ENCODE peak calls at places on chromosomes 7 and 10, in five cellular contexts. One of them, this sample, is unnamed.

GRCh38 chr7:131371411-131371810 is 43.7 kb downstream of the MKLN1 start:
- DNase-seq in WERI-Rb-1: no peak
- DNase-seq in transverse colon: no peak
- DNase-seq in right cardiac atrium: no peak
- DNase-seq in mucosa of descending colon: no peak
- DNase-seq in this sample: no peak

GRCh38 chr7:6375346-6376101 is 72.2 kb downstream of the DAGLB start:
- DNase-seq in transverse colon: no peak
- DNase-seq in WERI-Rb-1: no peak
- DNase-seq in right cardiac atrium: no peak
- DNase-seq in mucosa of descending colon: peak
- DNase-seq in this sample: no peak

GRCh38 chr7:2495402-2496309 is 19.5 kb upstream of the GRIFIN start:
- DNase-seq in WERI-Rb-1: peak
- DNase-seq in transverse colon: no peak
- DNase-seq in right cardiac atrium: peak
- DNase-seq in mucosa of descending colon: no peak
- DNase-seq in this sample: no peak

GRCh38 chr10:110742801-110743200 is 98.7 kb downstream of the RBM20 start:
- DNase-seq in mucosa of descending colon: no peak
- DNase-seq in transverse colon: no peak
- DNase-seq in right cardiac atrium: peak
- DNase-seq in WERI-Rb-1: no peak
- DNase-seq in this sample: no peak

GRCh38 chr10:101837753-101838152 is 5.8 kb downstream of the KCNIP2 start:
- DNase-seq in WERI-Rb-1: no peak
- DNase-seq in right cardiac atrium: no peak
- DNase-seq in mucosa of descending colon: no peak
- DNase-seq in transverse colon: no peak
- DNase-seq in this sample: no peak

GRCh38 chr7:22860784-22861482 is 38.3 kb upstream of the TOMM7 start:
- DNase-seq in transverse colon: no peak
- DNase-seq in mucosa of descending colon: no peak
- DNase-seq in WERI-Rb-1: peak
- DNase-seq in right cardiac atrium: no peak
- DNase-seq in this sample: no peak

GRCh38 chr7:155280446-155281410 is 16.9 kb upstream of the INSIG1 start:
- DNase-seq in transverse colon: no peak
- DNase-seq in right cardiac atrium: no peak
- DNase-seq in mucosa of descending colon: no peak
- DNase-seq in WERI-Rb-1: no peak
- DNase-seq in this sample: no peak

GRCh38 chr7:88357295-88357694 is 50.6 kb upstream of the STEAP4 start:
- DNase-seq in right cardiac atrium: peak
- DNase-seq in mucosa of descending colon: no peak
- DNase-seq in WERI-Rb-1: no peak
- DNase-seq in transverse colon: no peak
- DNase-seq in this sample: no peak

GRCh38 chr7:44228571-44229350 is 28.0 kb downstream of the YKT6 start:
- DNase-seq in WERI-Rb-1: no peak
- DNase-seq in mucosa of descending colon: no peak
- DNase-seq in right cardiac atrium: no peak
- DNase-seq in transverse colon: no peak
- DNase-seq in this sample: no peak

GRCh38 chr10:13338337-13339128 is 9.6 kb downstream of the SEPHS1 start:
- DNase-seq in WERI-Rb-1: no peak
- DNase-seq in mucosa of descending colon: peak
- DNase-seq in transverse colon: peak
- DNase-seq in right cardiac atrium: no peak
- DNase-seq in this sample: no peak

GRCh38 chr10:103533827-103534226 is 40.3 kb downstream of the NEURL1 start:
- DNase-seq in mucosa of descending colon: no peak
- DNase-seq in right cardiac atrium: no peak
- DNase-seq in transverse colon: no peak
- DNase-seq in WERI-Rb-1: no peak
- DNase-seq in this sample: no peak

GRCh38 chr10:88428442-88428841 is 154.7 kb downstream of the RNLS start:
- DNase-seq in WERI-Rb-1: peak
- DNase-seq in transverse colon: no peak
- DNase-seq in right cardiac atrium: no peak
- DNase-seq in mucosa of descending colon: no peak
- DNase-seq in this sample: no peak

GRCh38 chr7:142807855-142808460 is 37.2 kb downstream of the PRSS2 start:
- DNase-seq in transverse colon: no peak
- DNase-seq in right cardiac atrium: no peak
- DNase-seq in mucosa of descending colon: no peak
- DNase-seq in WERI-Rb-1: no peak
- DNase-seq in this sample: no peak

GRCh38 chr7:106153891-106154449 is 41.9 kb upstream of the SYPL1 start:
- DNase-seq in right cardiac atrium: peak
- DNase-seq in WERI-Rb-1: peak
- DNase-seq in transverse colon: peak
- DNase-seq in mucosa of descending colon: peak
- DNase-seq in this sample: no peak

GRCh38 chr7:101386558-101387199 is 24.0 kb downstream of the COL26A1 start:
- DNase-seq in mucosa of descending colon: no peak
- DNase-seq in WERI-Rb-1: peak
- DNase-seq in right cardiac atrium: peak
- DNase-seq in transverse colon: no peak
- DNase-seq in this sample: no peak

GRCh38 chr7:25068814-25069213 is 56.2 kb downstream of the CYCS start:
- DNase-seq in mucosa of descending colon: no peak
- DNase-seq in transverse colon: no peak
- DNase-seq in WERI-Rb-1: no peak
- DNase-seq in right cardiac atrium: no peak
- DNase-seq in this sample: no peak

GRCh38 chr10:69749180-69750010 is 52.3 kb upstream of the COL13A1 start:
- DNase-seq in right cardiac atrium: no peak
- DNase-seq in WERI-Rb-1: no peak
- DNase-seq in transverse colon: no peak
- DNase-seq in mucosa of descending colon: no peak
- DNase-seq in this sample: no peak

GRCh38 chr10:47095211-47095610 is 184.0 kb downstream of the PTPN20 start:
- DNase-seq in mucosa of descending colon: no peak
- DNase-seq in right cardiac atrium: no peak
- DNase-seq in transverse colon: no peak
- DNase-seq in WERI-Rb-1: no peak
- DNase-seq in this sample: no peak

GRCh38 chr10:122220736-122221135 is 50.4 kb upstream of the BTBD16 start:
- DNase-seq in mucosa of descending colon: no peak
- DNase-seq in transverse colon: no peak
- DNase-seq in WERI-Rb-1: no peak
- DNase-seq in right cardiac atrium: no peak
- DNase-seq in this sample: no peak

GRCh38 chr7:94452257-94452656 is 57.4 kb upstream of the CASD1 start:
- DNase-seq in transverse colon: no peak
- DNase-seq in mucosa of descending colon: no peak
- DNase-seq in WERI-Rb-1: peak
- DNase-seq in right cardiac atrium: no peak
- DNase-seq in this sample: no peak

GRCh38 chr10:28533571-28534304 is 820 bp downstream of the WAC start:
- DNase-seq in WERI-Rb-1: peak
- DNase-seq in mucosa of descending colon: peak
- DNase-seq in transverse colon: peak
- DNase-seq in right cardiac atrium: peak
- DNase-seq in this sample: peak

GRCh38 chr10:28432210-28432676 is 100.7 kb upstream of the WAC start:
- DNase-seq in mucosa of descending colon: peak
- DNase-seq in WERI-Rb-1: peak
- DNase-seq in transverse colon: peak
- DNase-seq in right cardiac atrium: peak
- DNase-seq in this sample: no peak

GRCh38 chr7:135147341-135147898 is 452 bp upstream of the TMEM140 start:
- DNase-seq in mucosa of descending colon: no peak
- DNase-seq in right cardiac atrium: no peak
- DNase-seq in transverse colon: no peak
- DNase-seq in WERI-Rb-1: no peak
- DNase-seq in this sample: no peak

GRCh38 chr7:24384362-24385030 is 100.5 kb downstream of the NPY start:
- DNase-seq in mucosa of descending colon: no peak
- DNase-seq in WERI-Rb-1: no peak
- DNase-seq in transverse colon: no peak
- DNase-seq in right cardiac atrium: no peak
- DNase-seq in this sample: no peak

GRCh38 chr10:31526681-31527080 is 207.7 kb downstream of the ZEB1 start:
- DNase-seq in transverse colon: no peak
- DNase-seq in right cardiac atrium: peak
- DNase-seq in mucosa of descending colon: no peak
- DNase-seq in WERI-Rb-1: no peak
- DNase-seq in this sample: no peak

GRCh38 chr7:10939237-10939910 is 34.3 kb upstream of the PHF14 start:
- DNase-seq in mucosa of descending colon: no peak
- DNase-seq in right cardiac atrium: no peak
- DNase-seq in transverse colon: peak
- DNase-seq in WERI-Rb-1: no peak
- DNase-seq in this sample: no peak

DNA sequence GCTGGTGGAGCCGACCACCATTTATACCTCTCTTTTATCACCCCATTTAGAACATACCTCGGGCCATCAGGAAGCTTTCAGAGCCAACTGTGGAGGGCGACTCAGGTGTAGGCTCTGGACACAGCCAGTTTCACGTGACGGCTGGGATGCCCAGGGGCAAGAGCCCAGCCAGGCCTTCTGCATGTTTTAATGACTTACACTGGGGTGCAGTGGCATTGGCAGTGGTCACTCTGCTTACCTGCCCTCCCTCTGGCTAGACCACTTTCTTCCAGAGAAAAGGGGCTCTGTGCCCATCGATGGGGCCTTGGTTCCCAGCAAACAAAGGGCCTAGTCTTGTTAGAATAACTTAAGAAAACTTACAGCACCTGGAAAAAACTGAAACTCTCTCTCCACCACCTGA is 50.0 kb downstream of the PNLIPRP2 start:
- DNase-seq in mucosa of descending colon: no peak
- DNase-seq in WERI-Rb-1: no peak
- DNase-seq in right cardiac atrium: no peak
- DNase-seq in transverse colon: no peak
- DNase-seq in this sample: no peak
- H3K4me3 ChIP-seq in mucosa of descending colon: no peak
- H3K4me3 ChIP-seq in WERI-Rb-1: no peak
- H3K4me3 ChIP-seq in right cardiac atrium: no peak
- H3K4me3 ChIP-seq in transverse colon: no peak
- H3K4me3 ChIP-seq in this sample: no peak

DNA sequence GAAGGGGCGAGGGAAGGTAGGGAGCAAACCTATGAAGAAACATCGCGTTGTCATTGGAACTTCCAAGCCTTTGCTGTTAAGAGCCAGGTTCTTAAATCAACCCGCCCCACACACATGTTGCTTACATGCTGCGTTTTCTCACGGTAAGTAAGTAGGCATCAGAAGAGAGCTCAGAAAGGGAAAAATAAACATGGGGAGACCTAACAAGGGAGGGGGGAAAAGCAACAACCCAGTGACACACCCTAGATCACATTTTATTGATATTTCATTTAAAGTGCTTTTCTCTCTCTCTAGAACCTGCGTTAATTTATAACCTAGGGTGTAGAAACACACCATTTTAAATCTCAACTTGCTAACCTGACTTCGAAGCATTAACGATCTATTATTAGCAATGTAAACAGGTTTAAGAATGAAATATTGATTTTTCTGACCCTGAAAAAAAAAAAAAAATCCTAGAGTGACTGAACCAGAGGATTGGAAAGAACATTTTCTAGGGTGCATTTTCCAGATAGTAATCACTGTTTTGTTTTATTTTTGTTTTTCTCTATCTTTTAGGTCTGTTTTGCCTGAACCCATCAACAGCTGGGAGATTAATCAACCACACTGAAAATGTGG is 3.2 kb downstream of the HOXA2 start:
- DNase-seq in mucosa of descending colon: no peak
- DNase-seq in right cardiac atrium: no peak
- DNase-seq in WERI-Rb-1: no peak
- DNase-seq in transverse colon: no peak
- DNase-seq in this sample: no peak
- H3K4me3 ChIP-seq in mucosa of descending colon: no peak
- H3K4me3 ChIP-seq in right cardiac atrium: peak
- H3K4me3 ChIP-seq in WERI-Rb-1: peak
- H3K4me3 ChIP-seq in transverse colon: peak
- H3K4me3 ChIP-seq in this sample: peak

DNA sequence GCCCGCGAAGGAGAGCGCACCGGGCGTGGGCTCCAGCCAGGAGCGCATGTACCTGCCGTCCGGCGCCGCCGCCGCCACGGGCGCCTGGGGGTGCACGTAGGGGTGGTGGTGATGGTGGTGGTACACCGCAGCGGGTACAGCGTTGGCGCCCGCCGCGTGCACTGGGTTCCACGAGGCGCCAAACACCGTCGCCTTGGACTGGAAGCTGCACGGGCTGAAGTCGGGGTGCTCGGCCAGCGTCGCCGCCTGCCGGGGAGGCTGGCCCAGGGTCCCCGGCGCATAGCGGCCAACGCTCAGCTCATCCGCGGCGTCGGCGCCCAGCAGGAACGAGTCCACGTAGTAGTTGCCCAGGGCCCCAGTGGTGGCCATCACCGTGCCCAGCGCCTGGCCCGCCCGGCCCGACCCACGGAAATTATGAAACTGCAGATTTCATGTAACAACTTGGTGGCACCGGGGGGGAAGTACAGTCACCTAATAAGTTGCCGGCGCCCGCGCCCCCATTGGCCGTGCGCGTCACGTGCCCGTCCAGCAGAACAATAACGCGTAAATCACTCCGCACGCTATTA is at the start of gene HOXA9:
- DNase-seq in transverse colon: peak
- DNase-seq in right cardiac atrium: peak
- DNase-seq in WERI-Rb-1: no peak
- DNase-seq in mucosa of descending colon: peak
- DNase-seq in this sample: no peak
- H3K4me3 ChIP-seq in transverse colon: peak
- H3K4me3 ChIP-seq in right cardiac atrium: no peak
- H3K4me3 ChIP-seq in WERI-Rb-1: peak
- H3K4me3 ChIP-seq in mucosa of descending colon: peak
- H3K4me3 ChIP-seq in this sample: peak

GRCh38 chr7:84194484-84195260 is at the start of gene SEMA3A:
- DNase-seq in transverse colon: peak
- DNase-seq in right cardiac atrium: peak
- DNase-seq in mucosa of descending colon: no peak
- DNase-seq in WERI-Rb-1: peak
- DNase-seq in this sample: no peak

GRCh38 chr7:84195295-84196006 is 862 bp upstream of the SEMA3A start:
- DNase-seq in mucosa of descending colon: no peak
- DNase-seq in right cardiac atrium: no peak
- DNase-seq in WERI-Rb-1: no peak
- DNase-seq in transverse colon: no peak
- DNase-seq in this sample: no peak

GRCh38 chr7:84193787-84194186 is 802 bp downstream of the SEMA3A start:
- DNase-seq in WERI-Rb-1: no peak
- DNase-seq in transverse colon: no peak
- DNase-seq in right cardiac atrium: no peak
- DNase-seq in mucosa of descending colon: no peak
- DNase-seq in this sample: no peak

GRCh38 chr7:84191842-84192241 is 2.7 kb downstream of the SEMA3A start:
- DNase-seq in mucosa of descending colon: no peak
- DNase-seq in WERI-Rb-1: no peak
- DNase-seq in transverse colon: no peak
- DNase-seq in right cardiac atrium: no peak
- DNase-seq in this sample: no peak

GRCh38 chr7:84196007-84196551 is 1.5 kb upstream of the SEMA3A start:
- DNase-seq in mucosa of descending colon: no peak
- DNase-seq in right cardiac atrium: peak
- DNase-seq in WERI-Rb-1: no peak
- DNase-seq in transverse colon: no peak
- DNase-seq in this sample: no peak
- H3K4me3 ChIP-seq in mucosa of descending colon: no peak
- H3K4me3 ChIP-seq in right cardiac atrium: peak
- H3K4me3 ChIP-seq in WERI-Rb-1: peak
- H3K4me3 ChIP-seq in transverse colon: peak
- H3K4me3 ChIP-seq in this sample: peak